ENCODE peak calls at places on chromosomes 3 and 15, in seven cellular contexts. Y is T-cell; I is effector memory CD4-positive, alpha-beta T cell; K is activated T-cell treated with anti-CD3 and anti-CD28 coated beads, Interleukin-2, amount 50 U/mL, for 72 hours; H is mucosa of descending colon; O is kidney tubule cell; R is breast epithelium. L is an unnamed sample.

GRCh38 chr3:18249126-18249525 is 176.0 kb downstream of the SATB1 start:
- DNase-seq in H (no peak), Y (no peak), R (no peak), I (no peak), O (no peak), K (no peak), L (no peak)

GRCh38 chr15:73885954-73886700 is 12.8 kb downstream of the TBC1D21 start:
- DNase-seq in O (no peak), Y (no peak), R (no peak), I (no peak), H (no peak), K (no peak), L (no peak)

GRCh38 chr15:85607842-85608241 is 186.9 kb downstream of the KLHL25 start:
- DNase-seq in H (no peak), K (no peak), O (peak; percentile 68), Y (no peak), R (no peak), I (no peak), L (peak; percentile 86)

GRCh38 chr3:42491876-42492507 is 10.5 kb upstream of the VIPR1 start:
- DNase-seq in Y (no peak), O (no peak), R (peak; percentile 39), K (no peak), H (no peak), I (no peak), L (no peak)

GRCh38 chr3:14285526-14285925 is 106.9 kb downstream of the LSM3 start:
- DNase-seq in R (no peak), Y (no peak), H (no peak), I (no peak), O (no peak), K (no peak), L (no peak)

GRCh38 chr3:187305881-187306280 is 14.3 kb upstream of the MASP1 start:
- DNase-seq in O (no peak), R (no peak), Y (no peak), K (no peak), H (no peak), I (no peak), L (no peak)

GRCh38 chr3:172280406-172281051 is 167.7 kb downstream of the GHSR start:
- DNase-seq in O (peak; percentile 67), K (no peak), I (no peak), Y (no peak), R (no peak), H (no peak), L (peak; percentile 52)

GRCh38 chr15:64213646-64214045 is 50.8 kb upstream of the PPIB start:
- DNase-seq in R (no peak), I (no peak), K (no peak), O (no peak), Y (no peak), H (no peak), L (peak; percentile 31)

GRCh38 chr3:157807286-157807685 is 298.9 kb downstream of the SHOX2 start:
- DNase-seq in O (no peak), Y (no peak), K (no peak), I (no peak), R (no peak), H (no peak), L (peak; percentile 43)

GRCh38 chr3:168157301-168157700 is 61.6 kb upstream of the GOLIM4 start:
- DNase-seq in Y (no peak), I (no peak), O (no peak), R (no peak), K (no peak), H (no peak), L (no peak)